ENCODE peak calls at places on chromosomes 3 and 15, in nine cellular contexts. A, S, Z, H, P, L, E, M and R are unnamed samples.

GRCh38 chr15:22868495-22868894 is 30.0 kb downstream of the NIPA2 start:
- DNase-seq in S (no peak), E (no peak), Z (no peak), A (no peak), P (no peak), L (no peak), H (no peak), M (no peak), R (no peak)

GRCh38 chr15:94744080-94744793 is 512.9 kb downstream of the MCTP2 start:
- DNase-seq in E (no peak), H (no peak), L (no peak), Z (no peak), P (no peak), A (no peak), S (no peak), M (no peak), R (no peak)

GRCh38 chr3:14503706-14504065 is 36.5 kb downstream of the GRIP2 start:
- DNase-seq in E (no peak), A (no peak), P (no peak), Z (no peak), H (no peak), M (no peak), L (no peak), S (peak; percentile 53), R (no peak)

GRCh38 chr15:62474771-62475124 is 309.7 kb upstream of the C2CD4B start:
- DNase-seq in E (peak; percentile 34), S (no peak), L (no peak), A (no peak), M (no peak), P (no peak), H (no peak), Z (no peak), R (no peak)

GRCh38 chr3:8020047-8020446 is 481.6 kb upstream of the LMCD1 start:
- DNase-seq in M (no peak), Z (no peak), L (no peak), E (no peak), S (no peak), P (no peak), H (no peak), A (no peak), R (no peak)

GRCh38 chr15:77810180-77810579 is 177.5 kb upstream of the LINGO1 start:
- DNase-seq in M (no peak), E (no peak), P (no peak), A (peak; percentile 41), H (no peak), Z (no peak), S (no peak), L (no peak), R (no peak)

GRCh38 chr3:47159820-47160219 is 4.1 kb downstream of the SETD2 start:
- DNase-seq in P (no peak), S (no peak), Z (no peak), A (peak; percentile 10), H (no peak), M (no peak), E (no peak), L (no peak), R (no peak)

GRCh38 chr15:89356634-89357298 is 22.1 kb upstream of the POLG start:
- DNase-seq in Z (no peak), E (no peak), L (no peak), A (peak; percentile 57), H (no peak), M (peak; percentile 67), S (no peak), P (no peak), R (no peak)

GRCh38 chr3:181707980-181708379 is 3.7 kb upstream of the SOX2 start:
- DNase-seq in P (no peak), Z (no peak), M (no peak), L (no peak), A (peak; percentile 91), S (no peak), E (no peak), H (no peak), R (no peak)

GRCh38 chr3:157058392-157059071 is 101.4 kb downstream of the CCNL1 start:
- DNase-seq in A (no peak), H (no peak), E (no peak), Z (no peak), M (no peak), S (no peak), L (no peak), P (no peak), R (no peak)

GRCh38 chr15:66838671-66839239 is 136.7 kb downstream of the SMAD6 start:
- DNase-seq in M (peak; percentile 83), Z (no peak), A (no peak), H (no peak), S (no peak), E (peak; percentile 71), P (no peak), L (no peak), R (no peak)

GRCh38 chr15:28191832-28192231 is 92.7 kb upstream of the OCA2 start:
- DNase-seq in M (no peak), L (no peak), H (peak; percentile 52), S (peak; percentile 68), A (peak; percentile 38), P (peak; percentile 68), Z (no peak), E (peak; percentile 77), R (no peak)

GRCh38 chr3:89419647-89420141 is 312.3 kb downstream of the EPHA3 start:
- DNase-seq in P (no peak), Z (no peak), S (no peak), H (no peak), A (no peak), L (no peak), M (no peak), E (no peak), R (no peak)

GRCh38 chr3:17973559-17973906 is 231.1 kb upstream of the TBC1D5 start:
- DNase-seq in Z (no peak), L (no peak), S (no peak), E (no peak), M (no peak), H (no peak), A (no peak), P (no peak), R (no peak)

GRCh38 chr15:66389098-66389858 is 2.6 kb downstream of the MAP2K1 start:
- DNase-seq in L (peak; percentile 33), S (no peak), A (no peak), Z (no peak), H (no peak), P (no peak), E (no peak), M (no peak), R (no peak)

GRCh38 chr3:121855555-121855954 is 20.5 kb downstream of the EAF2 start:
- DNase-seq in P (no peak), E (no peak), M (no peak), S (no peak), Z (no peak), H (no peak), A (peak; percentile 49), L (no peak), R (no peak)

GRCh38 chr3:121852256-121852655 is 17.2 kb downstream of the EAF2 start:
- DNase-seq in M (no peak), P (no peak), A (no peak), Z (no peak), E (no peak), L (no peak), H (no peak), S (no peak), R (no peak)
- TF ChIP-seq CTCF in M (no peak), P (no peak), A (no peak), Z (no peak), E (no peak), L (no peak), H (no peak), S (no peak), R (no peak)

DNA sequence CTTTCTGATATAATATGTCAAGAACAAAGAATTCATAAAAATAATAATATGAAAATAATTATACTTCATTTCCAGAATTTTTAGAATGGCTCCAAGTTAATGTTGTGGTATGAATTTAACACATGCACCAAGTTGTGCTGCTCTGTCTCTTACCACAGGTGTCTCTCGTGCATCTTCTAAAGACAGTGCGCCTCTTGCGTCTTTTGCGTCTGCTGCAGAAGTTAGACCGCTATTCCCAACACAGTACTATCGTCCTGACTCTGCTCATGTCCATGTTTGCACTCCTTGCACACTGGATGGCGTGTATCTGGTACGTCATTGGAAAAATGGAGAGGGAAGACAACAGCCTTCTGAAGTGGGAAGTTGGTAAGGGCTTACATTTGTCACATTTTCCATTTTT is 246.6 kb downstream of the KCNH8 start:
- DNase-seq in Z (no peak), L (no peak), A (no peak), E (no peak), P (no peak), S (no peak), H (no peak), M (no peak), R (no peak)
- TF ChIP-seq CTCF in Z (no peak), L (no peak), A (no peak), E (no peak), P (no peak), S (no peak), H (no peak), M (no peak), R (no peak)

GRCh38 chr3:155354658-155355057 is 61.2 kb upstream of the STRIT1 start:
- DNase-seq in H (no peak), M (no peak), L (no peak), P (no peak), S (no peak), Z (no peak), E (no peak), A (no peak), R (no peak)

GRCh38 chr3:155347901-155348300 is 54.4 kb upstream of the STRIT1 start:
- DNase-seq in Z (no peak), S (no peak), L (no peak), P (no peak), H (no peak), A (no peak), E (no peak), M (no peak), R (no peak)

GRCh38 chr3:155356594-155357370 is 63.3 kb upstream of the STRIT1 start:
- DNase-seq in E (no peak), L (no peak), A (peak; percentile 54), Z (no peak), H (no peak), P (no peak), M (peak; percentile 10), S (no peak), R (no peak)

GRCh38 chr3:155352900-155353490 is 59.5 kb upstream of the STRIT1 start:
- DNase-seq in L (no peak), H (no peak), P (no peak), Z (no peak), E (peak; percentile 21), M (peak; percentile 55), A (peak; percentile 43), S (no peak), R (no peak)
- TF ChIP-seq CTCF in L (peak; percentile 43), H (peak; percentile 41), P (peak; percentile 74), Z (peak; percentile 67), E (peak; percentile 41), M (peak; percentile 80), A (peak; percentile 68), S (peak; percentile 55), R (peak; percentile 56)

DNA sequence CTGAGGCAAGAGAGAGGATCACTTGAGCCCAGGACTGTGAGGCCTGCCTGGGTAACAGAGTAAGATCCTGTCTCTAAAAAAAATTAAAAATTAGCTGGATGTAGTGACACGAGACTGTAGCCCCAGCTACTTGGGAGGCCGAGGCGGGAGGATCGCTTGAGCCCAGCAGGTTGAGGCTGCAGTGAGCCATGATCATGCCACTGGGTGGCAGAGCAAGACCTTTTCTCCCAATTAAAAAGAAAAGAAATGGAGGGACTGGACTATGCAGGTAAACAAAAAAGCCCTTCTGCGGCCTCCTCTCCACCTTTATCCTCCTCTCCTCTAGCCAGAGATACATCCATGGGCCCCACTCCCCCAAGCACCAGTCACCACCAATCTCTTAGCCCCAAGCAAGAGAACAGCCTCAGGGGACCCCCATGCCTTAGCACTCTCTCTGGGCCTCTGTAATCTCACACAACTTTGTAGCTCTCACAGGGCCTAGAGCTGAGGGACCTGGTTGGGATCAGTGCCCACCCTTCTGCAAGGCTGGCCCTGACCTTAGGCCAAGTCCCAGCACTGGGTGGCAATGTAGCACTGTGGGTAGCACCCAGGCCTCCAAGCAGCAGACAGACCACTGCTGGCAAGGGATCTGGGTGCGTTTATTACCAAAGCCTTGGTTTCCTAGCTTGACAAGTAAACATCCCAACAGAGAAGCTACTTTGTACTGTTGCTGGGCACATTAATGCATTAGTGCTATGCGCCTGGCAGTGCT is 43.4 kb downstream of the FAM174B start:
- DNase-seq in Z (no peak), M (no peak), S (no peak), A (no peak), L (no peak), P (no peak), E (no peak), H (no peak), R (no peak)
- TF ChIP-seq CTCF in Z (no peak), M (peak; percentile 14), S (no peak), A (no peak), L (peak; percentile 13), P (no peak), E (peak; percentile 3), H (no peak), R (peak; percentile 38)